ENCODE peak calls at places on chromosome 6, in four cellular contexts. One of them, this sample, is unnamed.

GRCh38 chr6:20729086-20729485 is 194.8 kb downstream of the CDKAL1 start:
- DNase-seq in ovary: no peak
- DNase-seq in amygdala: no peak
- DNase-seq in BE2C: no peak
- DNase-seq in this sample: no peak

GRCh38 chr6:89564752-89565427 is 73.7 kb downstream of the LYRM2 start:
- DNase-seq in ovary: no peak
- DNase-seq in amygdala: no peak
- DNase-seq in BE2C: no peak
- DNase-seq in this sample: no peak

GRCh38 chr6:1473166-1473565 is 83.8 kb downstream of the FOXF2 start:
- DNase-seq in ovary: no peak
- DNase-seq in amygdala: no peak
- DNase-seq in BE2C: no peak
- DNase-seq in this sample: no peak

GRCh38 chr6:33693186-33694158 is 18.0 kb downstream of the UQCC2 start:
- DNase-seq in ovary: no peak
- DNase-seq in amygdala: no peak
- DNase-seq in BE2C: no peak
- DNase-seq in this sample: no peak

GRCh38 chr6:158863646-158864045 is 44.5 kb upstream of the EZR start:
- DNase-seq in ovary: no peak
- DNase-seq in amygdala: no peak
- DNase-seq in BE2C: no peak
- DNase-seq in this sample: peak

GRCh38 chr6:14877758-14878157 is 368.1 kb upstream of the JARID2 start:
- DNase-seq in ovary: no peak
- DNase-seq in amygdala: no peak
- DNase-seq in BE2C: no peak
- DNase-seq in this sample: no peak

GRCh38 chr6:138001750-138002349 is 105.4 kb downstream of the PERP start:
- DNase-seq in ovary: no peak
- DNase-seq in amygdala: no peak
- DNase-seq in BE2C: peak
- DNase-seq in this sample: peak

GRCh38 chr6:128095362-128095761 is 194.5 kb upstream of the THEMIS start:
- DNase-seq in ovary: no peak
- DNase-seq in amygdala: no peak
- DNase-seq in BE2C: no peak
- DNase-seq in this sample: no peak

GRCh38 chr6:47308674-47309325 is 905 bp downstream of the TNFRSF21 start:
- DNase-seq in ovary: peak
- DNase-seq in amygdala: no peak
- DNase-seq in BE2C: peak
- DNase-seq in this sample: no peak

GRCh38 chr6:156866181-156866862 is 89.1 kb downstream of the ARID1B start:
- DNase-seq in ovary: peak
- DNase-seq in amygdala: no peak
- DNase-seq in BE2C: no peak
- DNase-seq in this sample: peak

GRCh38 chr6:106973841-106974336 is 640 bp downstream of the CD24 start:
- DNase-seq in ovary: no peak
- DNase-seq in amygdala: no peak
- DNase-seq in BE2C: peak
- DNase-seq in this sample: no peak

GRCh38 chr6:43781941-43782704 is 12.1 kb downstream of the VEGFA start:
- DNase-seq in ovary: no peak
- DNase-seq in amygdala: no peak
- DNase-seq in BE2C: no peak
- DNase-seq in this sample: no peak

GRCh38 chr6:93392797-93393196 is 26.6 kb downstream of the EPHA7 start:
- DNase-seq in ovary: no peak
- DNase-seq in amygdala: no peak
- DNase-seq in BE2C: no peak
- DNase-seq in this sample: no peak

GRCh38 chr6:18406955-18407738 is 20.0 kb downstream of the RNF144B start:
- DNase-seq in ovary: no peak
- DNase-seq in amygdala: no peak
- DNase-seq in BE2C: no peak
- DNase-seq in this sample: no peak

GRCh38 chr6:121897337-121897760 is 461.9 kb downstream of the GJA1 start:
- DNase-seq in ovary: no peak
- DNase-seq in amygdala: no peak
- DNase-seq in BE2C: no peak
- DNase-seq in this sample: no peak

GRCh38 chr6:29924287-29924686 is 18.0 kb upstream of the HLA-A start:
- DNase-seq in ovary: no peak
- DNase-seq in amygdala: no peak
- DNase-seq in BE2C: no peak
- DNase-seq in this sample: no peak

GRCh38 chr6:88891135-88891845 is 72.1 kb downstream of the RNGTT start:
- DNase-seq in ovary: no peak
- DNase-seq in amygdala: no peak
- DNase-seq in BE2C: no peak
- DNase-seq in this sample: no peak

GRCh38 chr6:156988276-156989158 is 211.3 kb downstream of the ARID1B start:
- DNase-seq in ovary: no peak
- DNase-seq in amygdala: no peak
- DNase-seq in BE2C: peak
- DNase-seq in this sample: no peak

GRCh38 chr6:125913864-125914351 is 42.7 kb upstream of the HINT3 start:
- DNase-seq in ovary: no peak
- DNase-seq in amygdala: no peak
- DNase-seq in BE2C: no peak
- DNase-seq in this sample: peak

GRCh38 chr6:90227165-90227564 is 69.5 kb downstream of the BACH2 start:
- DNase-seq in ovary: no peak
- DNase-seq in amygdala: no peak
- DNase-seq in BE2C: no peak
- DNase-seq in this sample: no peak

GRCh38 chr6:121857551-121857950 is 422.1 kb downstream of the GJA1 start:
- DNase-seq in ovary: no peak
- DNase-seq in amygdala: no peak
- DNase-seq in BE2C: no peak
- DNase-seq in this sample: no peak

GRCh38 chr6:127775371-127775770 is 125.5 kb downstream of the THEMIS start:
- DNase-seq in ovary: no peak
- DNase-seq in amygdala: no peak
- DNase-seq in BE2C: no peak
- DNase-seq in this sample: peak

GRCh38 chr6:88588938-88589337 is 374.5 kb downstream of the RNGTT start:
- DNase-seq in ovary: no peak
- DNase-seq in amygdala: no peak
- DNase-seq in BE2C: no peak
- DNase-seq in this sample: no peak

GRCh38 chr6:151914475-151914874 is 107.0 kb downstream of the ESR1 start:
- DNase-seq in ovary: no peak
- DNase-seq in amygdala: no peak
- DNase-seq in BE2C: no peak
- DNase-seq in this sample: peak

GRCh38 chr6:119170427-119171407 is 92.3 kb upstream of the FAM184A start:
- DNase-seq in ovary: no peak
- DNase-seq in amygdala: no peak
- DNase-seq in BE2C: no peak
- DNase-seq in this sample: no peak

GRCh38 chr6:92023410-92023940 is 1395.9 kb downstream of the EPHA7 start:
- DNase-seq in ovary: no peak
- DNase-seq in amygdala: no peak
- DNase-seq in BE2C: peak
- DNase-seq in this sample: no peak

GRCh38 chr6:46022110-46022948 is 6.7 kb upstream of the CLIC5 start:
- DNase-seq in ovary: no peak
- DNase-seq in amygdala: no peak
- DNase-seq in BE2C: no peak
- DNase-seq in this sample: no peak

This sample was measured in HFFc6.